ENCODE peak calls at places on chromosomes 3 and 15, in seven cellular contexts. K is dorsolateral prefrontal cortex, S is tibial artery, M is adrenal gland, Z is progenitor cell of endocrine pancreas, I is fibroblast of the aortic adventitia, V is astrocyte of the spinal cord. W is an unnamed sample.

GRCh38 chr3:130488288-130488687 is 28.7 kb upstream of the COL6A6 start:
- DNase-seq in K (no peak), S (no peak), M (no peak), Z (no peak), I (peak), V (no peak), W (no peak)

GRCh38 chr15:57911247-57911646 is 154.3 kb downstream of the ALDH1A2 start:
- DNase-seq in K (no peak), S (no peak), M (no peak), Z (no peak), I (peak), V (no peak), W (no peak)

GRCh38 chr15:70281811-70282307 is 184.1 kb upstream of the TLE3 start:
- DNase-seq in K (no peak), S (no peak), M (peak), Z (no peak), I (peak), V (peak), W (no peak)

GRCh38 chr3:130821821-130822220 is 72.1 kb upstream of the ATP2C1 start:
- DNase-seq in K (no peak), S (no peak), M (no peak), Z (no peak), I (no peak), V (no peak), W (no peak)

GRCh38 chr3:87771338-87772059 is 287.3 kb downstream of the CGGBP1 start:
- DNase-seq in K (no peak), S (no peak), M (peak), Z (no peak), I (peak), V (no peak), W (peak)

GRCh38 chr3:121642601-121643314 is 17.9 kb downstream of the HCLS1 start:
- DNase-seq in K (no peak), S (no peak), M (no peak), Z (no peak), I (no peak), V (no peak), W (no peak)

GRCh38 chr3:31704651-31705179 is 172.0 kb downstream of the STT3B start:
- DNase-seq in K (peak), S (peak), M (peak), Z (no peak), I (peak), V (peak), W (no peak)

GRCh38 chr3:128382221-128382807 is 84.4 kb downstream of the DNAJB8 start:
- DNase-seq in K (no peak), S (no peak), M (peak), Z (no peak), I (no peak), V (no peak), W (no peak)

GRCh38 chr3:72489916-72490315 is 358.3 kb downstream of the SHQ1 start:
- DNase-seq in K (no peak), S (no peak), M (no peak), Z (no peak), I (no peak), V (no peak), W (no peak)

GRCh38 chr3:9600597-9600996 is 47.0 kb upstream of the LHFPL4 start:
- DNase-seq in K (peak), S (no peak), M (peak), Z (peak), I (no peak), V (no peak), W (no peak)

GRCh38 chr15:99114511-99115299 is 9.8 kb downstream of the SYNM start:
- DNase-seq in K (no peak), S (no peak), M (peak), Z (no peak), I (no peak), V (no peak), W (no peak)

GRCh38 chr3:34037263-34037662 is 238.8 kb downstream of the PDCD6IP start:
- DNase-seq in K (no peak), S (no peak), M (no peak), Z (no peak), I (no peak), V (no peak), W (no peak)

GRCh38 chr3:167814441-167814951 is 79.0 kb downstream of the SERPINI1 start:
- DNase-seq in K (peak), S (no peak), M (no peak), Z (no peak), I (peak), V (peak), W (no peak)

GRCh38 chr3:28449398-28449797 is 100.8 kb upstream of the AZI2 start:
- DNase-seq in K (no peak), S (no peak), M (no peak), Z (no peak), I (no peak), V (no peak), W (no peak)

GRCh38 chr15:64580696-64581407 is 120.5 kb downstream of the ZNF609 start:
- DNase-seq in K (no peak), S (no peak), M (no peak), Z (no peak), I (no peak), V (no peak), W (no peak)

GRCh38 chr3:67610458-67610857 is 44.0 kb downstream of the SUCLG2 start:
- DNase-seq in K (no peak), S (no peak), M (no peak), Z (no peak), I (peak), V (peak), W (no peak)

GRCh38 chr15:99141943-99142342 is 37.1 kb downstream of the SYNM start:
- DNase-seq in K (no peak), S (no peak), M (no peak), Z (no peak), I (no peak), V (no peak), W (peak)

DNA sequence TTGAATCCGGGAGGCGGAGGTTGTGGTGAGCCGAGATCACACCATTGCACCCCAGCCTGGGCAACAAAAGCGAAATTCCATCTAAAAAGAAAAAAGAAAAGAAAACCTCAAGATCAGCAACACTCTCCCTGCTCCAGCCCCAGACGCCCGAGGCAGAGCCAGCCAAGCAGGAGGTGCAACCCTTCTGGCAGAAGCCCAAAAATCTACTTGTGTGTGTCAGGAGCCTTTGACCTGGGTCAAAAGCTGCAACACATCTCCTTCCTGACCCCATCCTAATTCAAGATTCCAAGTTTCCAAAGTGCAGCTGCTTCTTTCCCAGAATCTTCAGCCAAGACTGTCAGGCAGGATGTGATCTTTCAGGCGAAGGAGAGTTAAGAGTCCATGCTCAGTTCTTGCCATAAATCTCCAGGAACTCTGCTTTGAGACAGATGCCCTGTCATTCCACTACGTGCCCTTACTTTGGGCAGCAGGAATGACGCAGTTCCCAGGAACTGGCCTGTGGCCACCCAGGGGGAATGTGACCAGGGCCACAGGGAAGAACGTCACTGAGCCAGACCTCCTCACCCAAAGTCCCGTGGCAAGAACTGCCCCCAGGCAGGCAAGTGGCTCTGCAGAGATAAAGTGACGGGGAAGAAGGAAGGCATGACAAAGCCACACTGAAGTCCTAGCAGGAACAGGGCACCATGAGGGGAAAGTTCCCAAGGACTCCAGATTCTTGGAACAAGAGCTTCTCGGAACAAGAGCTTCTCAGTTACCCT is 39.4 kb downstream of the SH3BP5 start:
- DNase-seq in K (no peak), S (peak), M (peak), Z (no peak), I (peak), V (peak), W (no peak)
- TF ChIP-seq CTCF in K (no peak), S (no peak), M (no peak), Z (no peak), I (no peak), V (no peak), W (no peak)

GRCh38 chr3:161273589-161274218 is 52.6 kb downstream of the NMD3 start:
- DNase-seq in K (peak), S (no peak), M (no peak), Z (no peak), I (peak), V (peak), W (no peak)
- TF ChIP-seq CTCF in K (peak), S (peak), M (peak), Z (peak), I (peak), V (peak), W (peak)

GRCh38 chr15:76235186-76235826 is 76.0 kb downstream of the ETFA start:
- DNase-seq in K (no peak), S (no peak), M (no peak), Z (no peak), I (peak), V (peak), W (no peak)
- TF ChIP-seq CTCF in K (peak), S (peak), M (peak), Z (peak), I (peak), V (peak), W (peak)

DNA sequence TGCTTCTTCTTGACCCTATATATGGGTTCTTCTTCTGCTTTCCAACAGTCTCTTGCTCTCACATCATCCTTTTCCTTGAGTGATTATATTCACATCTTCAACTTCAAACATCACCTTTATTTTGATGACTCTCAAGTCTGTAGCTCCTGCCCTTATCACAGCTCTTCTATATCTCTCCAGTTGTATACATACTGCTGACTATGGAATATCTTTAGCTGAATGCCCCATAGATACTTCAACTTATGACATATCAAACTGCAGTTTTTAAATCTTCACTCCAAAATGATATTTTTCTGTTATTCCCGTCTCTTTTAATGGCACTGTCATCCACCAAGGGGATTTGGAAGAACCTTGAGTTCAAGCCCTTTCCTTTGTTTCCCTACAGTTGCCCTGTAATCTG is 139.1 kb downstream of the ZBTB20 start:
- DNase-seq in K (no peak), S (no peak), M (no peak), Z (no peak), I (no peak), V (no peak), W (no peak)
- TF ChIP-seq CTCF in K (no peak), S (no peak), M (no peak), Z (no peak), I (no peak), V (no peak), W (no peak)

GRCh38 chr3:63988943-63989342 is 34.4 kb downstream of the PSMD6 start:
- DNase-seq in K (no peak), S (no peak), M (no peak), Z (no peak), I (no peak), V (no peak), W (no peak)

GRCh38 chr3:63984391-63984790 is 38.9 kb downstream of the PSMD6 start:
- DNase-seq in K (no peak), S (no peak), M (no peak), Z (no peak), I (no peak), V (no peak), W (no peak)

GRCh38 chr3:63990204-63990603 is 33.1 kb downstream of the PSMD6 start:
- DNase-seq in K (no peak), S (no peak), M (no peak), Z (no peak), I (no peak), V (no peak), W (no peak)

GRCh38 chr3:63981980-63982379 is 41.3 kb downstream of the PSMD6 start:
- DNase-seq in K (no peak), S (no peak), M (no peak), Z (no peak), I (no peak), V (no peak), W (no peak)

GRCh38 chr3:63986147-63986546 is 37.1 kb downstream of the PSMD6 start:
- DNase-seq in K (no peak), S (no peak), M (no peak), Z (no peak), I (no peak), V (no peak), W (no peak)
- TF ChIP-seq CTCF in K (no peak), S (no peak), M (no peak), Z (no peak), I (no peak), V (no peak), W (no peak)

GRCh38 chr3:194739498-194740284 is 54.0 kb downstream of the FAM43A start:
- DNase-seq in K (no peak), S (no peak), M (no peak), Z (no peak), I (no peak), V (no peak), W (no peak)

GRCh38 chr3:194740859-194741486 is 55.3 kb downstream of the FAM43A start:
- DNase-seq in K (no peak), S (no peak), M (no peak), Z (no peak), I (peak), V (peak), W (peak)

GRCh38 chr3:194736277-194736895 is 50.7 kb downstream of the FAM43A start:
- DNase-seq in K (no peak), S (no peak), M (no peak), Z (no peak), I (no peak), V (no peak), W (no peak)

GRCh38 chr3:194736896-194737600 is 51.4 kb downstream of the FAM43A start:
- DNase-seq in K (no peak), S (no peak), M (no peak), Z (no peak), I (no peak), V (no peak), W (no peak)

DNA sequence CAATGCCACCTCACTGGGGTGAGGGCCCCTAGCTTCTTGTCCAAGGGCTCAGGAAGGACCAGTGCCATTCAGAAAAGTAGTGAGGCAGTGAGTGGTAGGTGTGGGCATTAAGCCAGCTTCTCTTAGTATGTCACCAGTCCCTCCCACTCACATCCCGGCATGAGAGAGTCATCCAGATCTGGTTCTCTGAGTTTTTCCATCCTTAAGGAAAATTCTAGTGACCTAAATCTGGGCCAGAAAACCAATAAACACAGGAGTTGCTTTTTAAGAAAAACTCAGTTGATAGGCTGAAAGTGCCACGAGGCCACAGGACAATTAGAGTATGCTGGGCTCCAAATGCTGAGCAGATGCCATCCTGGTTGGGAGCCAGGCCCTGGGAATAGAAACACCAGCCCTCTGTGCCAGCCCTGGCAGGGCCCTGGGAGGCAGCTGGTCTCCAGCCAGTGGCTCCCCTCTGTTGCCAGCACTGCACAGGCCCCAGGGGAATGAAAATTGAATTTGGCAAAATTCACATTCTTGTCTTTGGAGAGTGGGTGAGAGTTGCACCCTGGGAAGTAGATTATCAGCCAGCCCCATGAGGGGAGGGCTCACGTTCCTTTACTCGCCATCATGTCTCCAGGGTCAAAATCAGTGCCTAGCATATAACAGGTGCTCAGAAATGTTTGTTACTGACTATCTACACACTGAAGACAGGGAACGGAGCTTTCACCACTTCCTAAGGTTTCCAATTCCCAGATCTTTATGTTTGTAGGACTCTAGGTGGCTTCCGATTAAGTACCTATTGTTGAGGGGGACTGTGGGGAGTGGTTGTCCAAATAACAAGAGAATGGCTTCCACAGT is 52.8 kb downstream of the FAM43A start:
- DNase-seq in K (peak), S (peak), M (peak), Z (no peak), I (peak), V (peak), W (no peak)
- TF ChIP-seq CTCF in K (no peak), S (no peak), M (no peak), Z (no peak), I (no peak), V (no peak), W (no peak)

GRCh38 chr15:90893175-90894090 is 9.1 kb downstream of the FES start:
- DNase-seq in K (no peak), S (no peak), M (no peak), Z (no peak), I (no peak), V (no peak), W (no peak)
- TF ChIP-seq CTCF in K (no peak), S (no peak), M (no peak), Z (peak), I (no peak), V (no peak), W (no peak)

DNA sequence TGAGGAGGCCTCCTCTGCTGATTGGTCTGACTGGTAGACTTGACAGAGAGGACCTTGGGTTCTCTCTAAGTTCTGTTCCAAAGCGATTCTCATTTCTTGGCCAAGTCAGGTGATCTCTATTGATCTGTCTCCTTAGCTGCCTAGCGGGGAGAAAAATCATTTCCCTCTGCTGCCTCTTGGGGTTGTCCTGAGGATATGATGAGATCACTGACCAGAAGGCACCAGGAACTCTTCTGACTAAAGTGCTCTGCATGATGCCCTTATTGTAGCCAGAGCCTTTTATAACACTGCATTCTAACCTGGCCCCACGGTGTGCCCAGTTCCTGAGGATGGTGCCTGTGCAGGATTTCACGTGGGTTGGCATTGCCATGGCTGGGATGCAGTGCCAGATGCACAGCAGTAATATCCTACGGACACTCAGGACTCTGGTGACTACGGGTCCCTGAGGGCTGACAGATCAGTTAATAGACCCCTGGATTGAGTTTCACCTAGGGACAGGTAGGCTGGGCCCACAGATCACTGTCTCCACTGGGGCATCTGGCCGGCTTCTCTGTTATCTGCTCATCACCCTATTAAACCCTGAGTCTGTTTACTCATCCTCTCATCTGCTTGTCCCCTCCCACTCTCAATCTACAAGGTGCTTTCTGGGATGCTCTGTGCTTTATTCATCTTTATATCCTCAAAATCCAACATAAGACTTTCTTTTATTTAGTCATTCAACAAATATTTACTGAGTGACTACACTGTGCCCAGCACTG is 3.9 kb upstream of the HEG1 start:
- DNase-seq in K (no peak), S (no peak), M (no peak), Z (no peak), I (peak), V (no peak), W (peak)
- TF ChIP-seq CTCF in K (no peak), S (no peak), M (no peak), Z (no peak), I (peak), V (no peak), W (peak)

DNA sequence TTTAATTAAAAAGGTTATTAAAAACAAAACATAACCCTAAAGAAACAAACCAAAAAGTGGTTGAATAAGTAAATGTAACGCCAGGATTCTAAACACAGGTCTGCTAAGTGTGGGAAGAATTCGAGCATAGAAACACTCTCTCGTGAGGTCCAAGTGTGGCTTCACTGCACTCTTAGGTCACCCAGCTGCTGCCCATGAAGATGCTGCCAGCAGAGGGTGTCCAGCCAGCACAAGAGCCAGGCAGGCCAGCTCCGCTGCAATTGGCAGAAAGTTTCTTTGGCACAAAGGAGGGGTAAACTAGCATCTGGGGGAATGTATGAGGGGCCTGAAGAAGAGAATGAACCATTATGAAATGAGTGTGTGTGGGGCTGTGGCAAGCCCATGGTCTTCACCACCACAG is 215.7 kb upstream of the FEZF2 start:
- DNase-seq in K (no peak), S (no peak), M (no peak), Z (no peak), I (no peak), V (no peak), W (no peak)
- TF ChIP-seq CTCF in K (no peak), S (no peak), M (no peak), Z (no peak), I (no peak), V (peak), W (peak)